ENCODE peak calls at places on chromosomes 3 and 15, in seven cellular contexts. One of them, this sample, is unnamed.

GRCh38 chr3:189267981-189268613 is 96.3 kb downstream of the TPRG1 start:
- DNase-seq in CD4-positive, CD25-positive, alpha-beta regulatory T cell: no peak
- DNase-seq in Karpas-422: no peak
- DNase-seq in endodermal cell: peak; percentile 51
- DNase-seq in ascending aorta: no peak
- DNase-seq in K562: no peak
- DNase-seq in aorta: no peak
- DNase-seq in this sample: no peak

GRCh38 chr15:49045691-49046112 is 544 bp downstream of the SECISBP2L start:
- DNase-seq in CD4-positive, CD25-positive, alpha-beta regulatory T cell: peak; percentile 11
- DNase-seq in Karpas-422: peak; percentile 70
- DNase-seq in endodermal cell: no peak
- DNase-seq in ascending aorta: no peak
- DNase-seq in K562: no peak
- DNase-seq in aorta: no peak
- DNase-seq in this sample: no peak

GRCh38 chr15:90421527-90421926 is 33.5 kb downstream of the IQGAP1 start:
- DNase-seq in CD4-positive, CD25-positive, alpha-beta regulatory T cell: no peak
- DNase-seq in Karpas-422: no peak
- DNase-seq in endodermal cell: no peak
- DNase-seq in ascending aorta: no peak
- DNase-seq in K562: no peak
- DNase-seq in aorta: no peak
- DNase-seq in this sample: no peak

GRCh38 chr3:184154909-184155643 is at the start of gene DVL3:
- DNase-seq in CD4-positive, CD25-positive, alpha-beta regulatory T cell: peak; percentile 32
- DNase-seq in Karpas-422: peak; percentile 76
- DNase-seq in endodermal cell: peak; percentile 84
- DNase-seq in ascending aorta: no peak
- DNase-seq in K562: peak; percentile 93
- DNase-seq in aorta: peak; percentile 81
- DNase-seq in this sample: no peak

GRCh38 chr15:78968539-78969271 is 23.9 kb upstream of the CTSH start:
- DNase-seq in CD4-positive, CD25-positive, alpha-beta regulatory T cell: no peak
- DNase-seq in Karpas-422: no peak
- DNase-seq in endodermal cell: no peak
- DNase-seq in ascending aorta: no peak
- DNase-seq in K562: no peak
- DNase-seq in aorta: no peak
- DNase-seq in this sample: no peak

GRCh38 chr3:62539762-62540161 is 166.4 kb upstream of the FEZF2 start:
- DNase-seq in CD4-positive, CD25-positive, alpha-beta regulatory T cell: no peak
- DNase-seq in Karpas-422: no peak
- DNase-seq in endodermal cell: no peak
- DNase-seq in ascending aorta: no peak
- DNase-seq in K562: no peak
- DNase-seq in aorta: no peak
- DNase-seq in this sample: no peak

GRCh38 chr3:167885277-167885676 is 149.8 kb downstream of the SERPINI1 start:
- DNase-seq in CD4-positive, CD25-positive, alpha-beta regulatory T cell: no peak
- DNase-seq in Karpas-422: peak; percentile 38
- DNase-seq in endodermal cell: peak; percentile 57
- DNase-seq in ascending aorta: no peak
- DNase-seq in K562: no peak
- DNase-seq in aorta: no peak
- DNase-seq in this sample: no peak

GRCh38 chr3:46504780-46505179 is 7.0 kb downstream of the RTP3 start:
- DNase-seq in CD4-positive, CD25-positive, alpha-beta regulatory T cell: no peak
- DNase-seq in Karpas-422: no peak
- DNase-seq in endodermal cell: no peak
- DNase-seq in ascending aorta: no peak
- DNase-seq in K562: no peak
- DNase-seq in aorta: no peak
- DNase-seq in this sample: no peak

GRCh38 chr3:186365202-186365974 is 3.4 kb upstream of the DGKG start:
- DNase-seq in CD4-positive, CD25-positive, alpha-beta regulatory T cell: no peak
- DNase-seq in Karpas-422: no peak
- DNase-seq in endodermal cell: no peak
- DNase-seq in ascending aorta: peak; percentile 68
- DNase-seq in K562: no peak
- DNase-seq in aorta: peak; percentile 83
- DNase-seq in this sample: peak; percentile 93

GRCh38 chr3:4292301-4292700 is 10.9 kb upstream of the SETMAR start:
- DNase-seq in CD4-positive, CD25-positive, alpha-beta regulatory T cell: no peak
- DNase-seq in Karpas-422: no peak
- DNase-seq in endodermal cell: no peak
- DNase-seq in ascending aorta: no peak
- DNase-seq in K562: no peak
- DNase-seq in aorta: no peak
- DNase-seq in this sample: no peak

GRCh38 chr15:64667736-64668161 is 107.6 kb downstream of the RBPMS2 start:
- DNase-seq in CD4-positive, CD25-positive, alpha-beta regulatory T cell: no peak
- DNase-seq in Karpas-422: no peak
- DNase-seq in endodermal cell: no peak
- DNase-seq in ascending aorta: no peak
- DNase-seq in K562: no peak
- DNase-seq in aorta: no peak
- DNase-seq in this sample: no peak

GRCh38 chr3:33016846-33017405 is 65.5 kb downstream of the CCR4 start:
- DNase-seq in CD4-positive, CD25-positive, alpha-beta regulatory T cell: no peak
- DNase-seq in Karpas-422: no peak
- DNase-seq in endodermal cell: no peak
- DNase-seq in ascending aorta: no peak
- DNase-seq in K562: no peak
- DNase-seq in aorta: no peak
- DNase-seq in this sample: no peak

GRCh38 chr3:163548005-163548404 is 1530.3 kb downstream of the SI start:
- DNase-seq in CD4-positive, CD25-positive, alpha-beta regulatory T cell: no peak
- DNase-seq in Karpas-422: no peak
- DNase-seq in endodermal cell: no peak
- DNase-seq in ascending aorta: no peak
- DNase-seq in K562: no peak
- DNase-seq in aorta: no peak
- DNase-seq in this sample: no peak

GRCh38 chr3:171788546-171789351 is 21.5 kb downstream of the PLD1 start:
- DNase-seq in CD4-positive, CD25-positive, alpha-beta regulatory T cell: no peak
- DNase-seq in Karpas-422: no peak
- DNase-seq in endodermal cell: no peak
- DNase-seq in ascending aorta: no peak
- DNase-seq in K562: no peak
- DNase-seq in aorta: no peak
- DNase-seq in this sample: no peak

GRCh38 chr15:38168472-38169057 is 84.1 kb upstream of the SPRED1 start:
- DNase-seq in CD4-positive, CD25-positive, alpha-beta regulatory T cell: no peak
- DNase-seq in Karpas-422: no peak
- DNase-seq in endodermal cell: no peak
- DNase-seq in ascending aorta: no peak
- DNase-seq in K562: no peak
- DNase-seq in aorta: no peak
- DNase-seq in this sample: no peak

GRCh38 chr3:73687081-73688004 is 62.6 kb upstream of the PDZRN3 start:
- DNase-seq in CD4-positive, CD25-positive, alpha-beta regulatory T cell: no peak
- DNase-seq in Karpas-422: no peak
- DNase-seq in endodermal cell: no peak
- DNase-seq in ascending aorta: no peak
- DNase-seq in K562: no peak
- DNase-seq in aorta: no peak
- DNase-seq in this sample: no peak

GRCh38 chr3:156432563-156432962 is 122.4 kb downstream of the SSR3 start:
- DNase-seq in CD4-positive, CD25-positive, alpha-beta regulatory T cell: no peak
- DNase-seq in Karpas-422: no peak
- DNase-seq in endodermal cell: no peak
- DNase-seq in ascending aorta: no peak
- DNase-seq in K562: no peak
- DNase-seq in aorta: no peak
- DNase-seq in this sample: no peak

GRCh38 chr3:3509665-3510064 is 289.6 kb upstream of the LRRN1 start:
- DNase-seq in CD4-positive, CD25-positive, alpha-beta regulatory T cell: no peak
- DNase-seq in Karpas-422: no peak
- DNase-seq in endodermal cell: no peak
- DNase-seq in ascending aorta: no peak
- DNase-seq in K562: no peak
- DNase-seq in aorta: no peak
- DNase-seq in this sample: no peak

GRCh38 chr3:79257811-79258210 is 510.0 kb downstream of the ROBO1 start:
- DNase-seq in CD4-positive, CD25-positive, alpha-beta regulatory T cell: no peak
- DNase-seq in Karpas-422: no peak
- DNase-seq in endodermal cell: no peak
- DNase-seq in ascending aorta: no peak
- DNase-seq in K562: no peak
- DNase-seq in aorta: no peak
- DNase-seq in this sample: no peak

GRCh38 chr15:89792106-89792805 is 16.1 kb downstream of the MESP2 start:
- DNase-seq in CD4-positive, CD25-positive, alpha-beta regulatory T cell: no peak
- DNase-seq in Karpas-422: no peak
- DNase-seq in endodermal cell: no peak
- DNase-seq in ascending aorta: no peak
- DNase-seq in K562: no peak
- DNase-seq in aorta: peak; percentile 38
- DNase-seq in this sample: no peak

GRCh38 chr15:41230345-41230649 is 260 bp downstream of the EXD1 start:
- DNase-seq in CD4-positive, CD25-positive, alpha-beta regulatory T cell: no peak
- DNase-seq in Karpas-422: no peak
- DNase-seq in endodermal cell: no peak
- DNase-seq in ascending aorta: no peak
- DNase-seq in K562: no peak
- DNase-seq in aorta: no peak
- DNase-seq in this sample: no peak

GRCh38 chr15:51935466-51936118 is 36.0 kb downstream of the LEO1 start:
- DNase-seq in CD4-positive, CD25-positive, alpha-beta regulatory T cell: no peak
- DNase-seq in Karpas-422: peak; percentile 89
- DNase-seq in endodermal cell: no peak
- DNase-seq in ascending aorta: no peak
- DNase-seq in K562: no peak
- DNase-seq in aorta: no peak
- DNase-seq in this sample: no peak

GRCh38 chr3:43017038-43017437 is 37.9 kb downstream of the GASK1A start:
- DNase-seq in CD4-positive, CD25-positive, alpha-beta regulatory T cell: no peak
- DNase-seq in Karpas-422: no peak
- DNase-seq in endodermal cell: no peak
- DNase-seq in ascending aorta: no peak
- DNase-seq in K562: no peak
- DNase-seq in aorta: no peak
- DNase-seq in this sample: no peak

DNA sequence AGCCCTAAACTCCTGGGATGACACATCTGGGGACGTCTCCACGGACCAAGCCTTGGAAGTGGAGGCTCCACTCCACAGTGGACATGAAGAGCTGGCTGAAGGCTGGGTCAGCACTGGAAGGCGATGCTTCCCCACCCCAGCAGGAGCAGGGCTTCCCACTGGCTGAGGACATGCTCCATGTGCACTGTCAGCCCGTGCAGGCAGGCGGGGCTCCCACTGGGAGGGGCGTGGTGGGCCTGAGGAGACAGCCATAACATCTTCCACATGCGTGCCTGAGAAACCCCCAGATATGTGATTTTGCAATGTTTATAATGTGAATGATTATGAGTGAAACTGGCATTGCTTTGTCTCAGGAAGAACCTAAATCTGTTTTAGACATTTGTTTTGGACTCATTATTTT is 231.3 kb downstream of the KLF13 start:
- DNase-seq in CD4-positive, CD25-positive, alpha-beta regulatory T cell: no peak
- DNase-seq in Karpas-422: no peak
- DNase-seq in endodermal cell: no peak
- DNase-seq in ascending aorta: no peak
- DNase-seq in K562: no peak
- DNase-seq in aorta: no peak
- DNase-seq in this sample: no peak
- H3K27ac ChIP-seq in CD4-positive, CD25-positive, alpha-beta regulatory T cell: no peak overlapping the region
- H3K27ac ChIP-seq in Karpas-422: no peak overlapping the region
- H3K27ac ChIP-seq in endodermal cell: no peak overlapping the region
- H3K27ac ChIP-seq in ascending aorta: no peak overlapping the region
- H3K27ac ChIP-seq in K562: no peak overlapping the region
- H3K27ac ChIP-seq in aorta: no peak overlapping the region
- H3K27ac ChIP-seq in this sample: no peak overlapping the region

DNA sequence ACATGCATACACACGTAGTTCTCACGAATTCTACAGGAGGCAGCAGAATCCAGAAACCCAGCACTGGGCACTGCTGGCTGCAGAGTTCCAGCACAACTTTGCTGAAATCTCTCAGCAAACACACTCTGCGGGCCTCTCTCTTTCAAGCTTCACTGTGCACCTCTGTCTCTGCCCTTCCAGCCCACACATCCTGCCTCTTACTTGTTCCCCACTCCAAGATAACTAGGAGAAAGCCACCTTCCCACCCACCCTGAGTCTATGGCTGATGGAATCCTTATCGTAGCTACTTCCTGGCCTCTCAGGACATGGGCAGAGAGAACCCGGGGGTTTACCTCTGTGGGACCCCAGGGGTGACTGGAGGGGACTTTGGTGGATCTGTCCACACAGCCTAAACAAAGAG is 11.9 kb downstream of the ANP32A start:
- DNase-seq in CD4-positive, CD25-positive, alpha-beta regulatory T cell: no peak
- DNase-seq in Karpas-422: no peak
- DNase-seq in endodermal cell: peak; percentile 39
- DNase-seq in ascending aorta: no peak
- DNase-seq in K562: no peak
- DNase-seq in aorta: no peak
- DNase-seq in this sample: no peak
- H3K27ac ChIP-seq in CD4-positive, CD25-positive, alpha-beta regulatory T cell: no peak overlapping the region
- H3K27ac ChIP-seq in Karpas-422: no peak overlapping the region
- H3K27ac ChIP-seq in endodermal cell: no peak overlapping the region
- H3K27ac ChIP-seq in ascending aorta: no peak overlapping the region
- H3K27ac ChIP-seq in K562: peak overlapping the region; percentile 24
- H3K27ac ChIP-seq in aorta: no peak overlapping the region
- H3K27ac ChIP-seq in this sample: peak overlapping the region; percentile 33

DNA sequence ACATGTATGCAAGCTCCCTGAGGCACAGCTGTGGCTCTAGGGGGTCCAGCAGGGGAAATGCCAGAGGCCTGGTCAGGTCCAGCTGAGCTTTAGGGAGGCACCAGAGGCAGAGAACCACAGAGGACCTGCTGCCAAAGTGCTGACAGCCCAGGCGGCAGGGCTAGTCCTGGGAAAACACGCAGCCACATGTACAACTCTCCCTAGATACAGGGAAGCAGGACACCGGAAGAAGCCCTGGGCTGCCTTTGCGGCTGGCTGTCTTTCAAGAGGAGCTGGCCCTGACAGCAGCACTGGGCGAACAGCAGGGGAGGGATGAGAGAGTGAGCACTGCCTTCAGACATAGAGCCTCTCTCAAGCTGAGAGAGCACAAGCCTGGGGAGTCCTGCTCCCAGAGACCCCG is 40.7 kb downstream of the RFT1 start:
- DNase-seq in CD4-positive, CD25-positive, alpha-beta regulatory T cell: no peak
- DNase-seq in Karpas-422: no peak
- DNase-seq in endodermal cell: no peak
- DNase-seq in ascending aorta: no peak
- DNase-seq in K562: no peak
- DNase-seq in aorta: peak; percentile 53
- DNase-seq in this sample: no peak
- H3K27ac ChIP-seq in CD4-positive, CD25-positive, alpha-beta regulatory T cell: no peak overlapping the region
- H3K27ac ChIP-seq in Karpas-422: no peak overlapping the region
- H3K27ac ChIP-seq in endodermal cell: no peak overlapping the region
- H3K27ac ChIP-seq in ascending aorta: no peak overlapping the region
- H3K27ac ChIP-seq in K562: no peak overlapping the region
- H3K27ac ChIP-seq in aorta: no peak overlapping the region
- H3K27ac ChIP-seq in this sample: no peak overlapping the region

DNA sequence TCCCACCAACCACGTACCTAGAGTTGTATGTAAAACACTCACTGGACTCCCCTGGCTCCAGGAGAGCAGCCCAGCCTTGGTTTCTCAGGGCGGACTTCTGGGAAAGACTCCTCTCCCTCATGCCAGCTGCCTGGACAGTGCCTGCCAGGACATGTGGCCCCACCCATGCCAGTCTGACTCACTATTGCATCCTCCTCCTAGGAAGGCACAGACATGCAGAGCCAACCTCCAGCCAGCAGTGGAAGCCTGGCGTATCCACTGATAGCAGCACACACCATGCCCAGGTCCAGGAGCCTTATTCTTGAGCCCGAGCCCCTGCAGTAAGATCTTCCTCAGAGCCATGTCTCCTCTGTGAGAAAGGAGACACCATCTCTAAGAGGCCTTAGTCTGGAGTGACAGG is 8.6 kb downstream of the PKM start:
- DNase-seq in CD4-positive, CD25-positive, alpha-beta regulatory T cell: no peak
- DNase-seq in Karpas-422: peak; percentile 40
- DNase-seq in endodermal cell: no peak
- DNase-seq in ascending aorta: no peak
- DNase-seq in K562: no peak
- DNase-seq in aorta: peak; percentile 76
- DNase-seq in this sample: peak; percentile 28
- H3K27ac ChIP-seq in CD4-positive, CD25-positive, alpha-beta regulatory T cell: no peak overlapping the region
- H3K27ac ChIP-seq in Karpas-422: no peak overlapping the region
- H3K27ac ChIP-seq in endodermal cell: no peak overlapping the region
- H3K27ac ChIP-seq in ascending aorta: peak overlapping the region; percentile 44
- H3K27ac ChIP-seq in K562: no peak overlapping the region
- H3K27ac ChIP-seq in aorta: no peak overlapping the region
- H3K27ac ChIP-seq in this sample: no peak overlapping the region

This sample was measured in HL-60.